ENCODE peak calls at places on chromosomes 6 and 20, in ten cellular contexts. Z is coronary artery, U is endodermal cell, G is keratinocyte, D is H1, E is neural progenitor cell, S is ascending aorta, X is AG04450, Q is IMR-90, I is upper lobe of left lung. Y is an unnamed sample.

GRCh38 chr6:45591306-45591705 is 213.6 kb upstream of the SUPT3H start:
- DNase-seq in Z (no peak), U (no peak), G (no peak), D (peak; percentile 17), E (no peak), S (no peak), X (no peak), Q (peak; percentile 32), I (no peak), Y (no peak)

GRCh38 chr6:101534386-101534785 is 140.9 kb downstream of the GRIK2 start:
- DNase-seq in Z (no peak), U (no peak), G (no peak), D (no peak), E (no peak), S (no peak), X (no peak), Q (peak; percentile 48), I (no peak), Y (no peak)

GRCh38 chr6:87736809-87737540 is 34.9 kb upstream of the AKIRIN2 start:
- DNase-seq in Z (no peak), U (no peak), G (no peak), D (no peak), E (no peak), S (no peak), X (no peak), Q (no peak), I (no peak), Y (no peak)

GRCh38 chr20:53057579-53057978 is 85.4 kb downstream of the TSHZ2 start:
- DNase-seq in Z (no peak), U (no peak), G (no peak), D (no peak), E (no peak), S (no peak), X (no peak), Q (no peak), I (no peak), Y (no peak)

GRCh38 chr20:17614176-17614811 is 44.4 kb downstream of the DSTN start:
- DNase-seq in Z (peak; percentile 92), U (peak; percentile 71), G (no peak), D (no peak), E (no peak), S (peak; percentile 84), X (no peak), Q (peak; percentile 31), I (no peak), Y (peak; percentile 14)

GRCh38 chr6:52232990-52233389 is 11.3 kb downstream of the IL17F start:
- DNase-seq in Z (no peak), U (no peak), G (no peak), D (no peak), E (no peak), S (no peak), X (no peak), Q (no peak), I (no peak), Y (no peak)

GRCh38 chr20:63858393-63859165 is 2.7 kb upstream of the ABHD16B start:
- DNase-seq in Z (no peak), U (peak; percentile 79), G (no peak), D (peak; percentile 67), E (peak; percentile 62), S (no peak), X (peak; percentile 33), Q (peak; percentile 59), I (no peak), Y (no peak)

GRCh38 chr6:168609026-168609685 is 168.2 kb downstream of the SMOC2 start:
- DNase-seq in Z (no peak), U (no peak), G (peak; percentile 32), D (peak; percentile 30), E (no peak), S (no peak), X (no peak), Q (no peak), I (no peak), Y (peak; percentile 58)

GRCh38 chr6:97240222-97240621 is 42.8 kb downstream of the MMS22L start:
- DNase-seq in Z (no peak), U (no peak), G (no peak), D (no peak), E (no peak), S (no peak), X (no peak), Q (peak; percentile 74), I (no peak), Y (peak; percentile 63)

GRCh38 chr6:72580281-72580940 is 41.5 kb upstream of the KCNQ5 start:
- DNase-seq in Z (no peak), U (peak; percentile 67), G (peak; percentile 17), D (no peak), E (peak; percentile 36), S (no peak), X (peak; percentile 49), Q (peak; percentile 88), I (no peak), Y (peak; percentile 75)

GRCh38 chr6:18387061-18387721 is at the start of gene RNF144B:
- DNase-seq in Z (peak; percentile 81), U (peak; percentile 93), G (peak; percentile 80), D (peak; percentile 82), E (peak; percentile 87), S (peak; percentile 87), X (no peak), Q (peak; percentile 61), I (peak; percentile 97), Y (peak; percentile 81)

GRCh38 chr20:16760431-16761304 is 12.5 kb downstream of the OTOR start:
- DNase-seq in Z (no peak), U (peak; percentile 59), G (no peak), D (no peak), E (no peak), S (no peak), X (no peak), Q (no peak), I (peak; percentile 60), Y (no peak)

GRCh38 chr6:56259682-56260081 is 12.3 kb upstream of the COL21A1 start:
- DNase-seq in Z (no peak), U (no peak), G (no peak), D (no peak), E (no peak), S (no peak), X (no peak), Q (peak; percentile 53), I (no peak), Y (peak; percentile 25)

GRCh38 chr6:31728767-31729514 is at the start of gene DDAH2:
- DNase-seq in Z (no peak), U (no peak), G (no peak), D (no peak), E (no peak), S (no peak), X (no peak), Q (no peak), I (no peak), Y (no peak)
- TF ChIP-seq CTCF in Z (peak; percentile 25), U (peak; percentile 78), G (peak; percentile 53), D (no peak), E (no peak), S (no peak), X (no peak), Q (no peak), I (peak; percentile 71), Y (peak; percentile 84)

GRCh38 chr6:166627875-166628849 is 1.1 kb upstream of the RPS6KA2 start:
- DNase-seq in Z (peak; percentile 83), U (peak; percentile 86), G (no peak), D (peak; percentile 78), E (peak; percentile 89), S (peak; percentile 86), X (no peak), Q (peak; percentile 55), I (peak; percentile 78), Y (no peak)
- H3K27ac ChIP-seq in Z (peak overlapping the region; percentile 86), U (peak overlapping the region; percentile 99), G (peak overlapping the region; percentile 42), D (no peak overlapping the region), E (peak overlapping the region; percentile 77), S (peak overlapping the region; percentile 90), X (peak overlapping the region; percentile 89), Q (peak overlapping the region; percentile 94), I (peak overlapping the region; percentile 88), Y (peak overlapping the region; percentile 94)

GRCh38 chr20:32019156-32019510 is 8.9 kb downstream of the CCM2L start:
- DNase-seq in Z (no peak), U (peak; percentile 91), G (no peak), D (peak; percentile 79), E (peak; percentile 82), S (no peak), X (no peak), Q (no peak), I (no peak), Y (peak; percentile 40)

GRCh38 chr20:32018269-32019155 is 8.3 kb downstream of the CCM2L start:
- DNase-seq in Z (no peak), U (peak; percentile 99), G (no peak), D (peak; percentile 99), E (peak; percentile 92), S (no peak), X (no peak), Q (no peak), I (peak; percentile 74), Y (peak; percentile 91)

GRCh38 chr20:32019563-32020463 is 9.6 kb downstream of the CCM2L start:
- DNase-seq in Z (no peak), U (no peak), G (no peak), D (no peak), E (no peak), S (no peak), X (no peak), Q (no peak), I (no peak), Y (no peak)

GRCh38 chr20:32021091-32021490 is 10.9 kb downstream of the CCM2L start:
- DNase-seq in Z (no peak), U (no peak), G (no peak), D (no peak), E (no peak), S (no peak), X (no peak), Q (no peak), I (no peak), Y (no peak)

GRCh38 chr20:32017711-32018251 is 7.5 kb downstream of the CCM2L start:
- DNase-seq in Z (no peak), U (peak; percentile 97), G (no peak), D (peak; percentile 85), E (peak; percentile 93), S (no peak), X (no peak), Q (no peak), I (peak; percentile 78), Y (peak; percentile 78)
- TF ChIP-seq CTCF in Z (no peak), U (peak; percentile 77), G (peak; percentile 64), D (peak; percentile 81), E (peak; percentile 53), S (no peak), X (no peak), Q (no peak), I (no peak), Y (peak; percentile 31)

DNA sequence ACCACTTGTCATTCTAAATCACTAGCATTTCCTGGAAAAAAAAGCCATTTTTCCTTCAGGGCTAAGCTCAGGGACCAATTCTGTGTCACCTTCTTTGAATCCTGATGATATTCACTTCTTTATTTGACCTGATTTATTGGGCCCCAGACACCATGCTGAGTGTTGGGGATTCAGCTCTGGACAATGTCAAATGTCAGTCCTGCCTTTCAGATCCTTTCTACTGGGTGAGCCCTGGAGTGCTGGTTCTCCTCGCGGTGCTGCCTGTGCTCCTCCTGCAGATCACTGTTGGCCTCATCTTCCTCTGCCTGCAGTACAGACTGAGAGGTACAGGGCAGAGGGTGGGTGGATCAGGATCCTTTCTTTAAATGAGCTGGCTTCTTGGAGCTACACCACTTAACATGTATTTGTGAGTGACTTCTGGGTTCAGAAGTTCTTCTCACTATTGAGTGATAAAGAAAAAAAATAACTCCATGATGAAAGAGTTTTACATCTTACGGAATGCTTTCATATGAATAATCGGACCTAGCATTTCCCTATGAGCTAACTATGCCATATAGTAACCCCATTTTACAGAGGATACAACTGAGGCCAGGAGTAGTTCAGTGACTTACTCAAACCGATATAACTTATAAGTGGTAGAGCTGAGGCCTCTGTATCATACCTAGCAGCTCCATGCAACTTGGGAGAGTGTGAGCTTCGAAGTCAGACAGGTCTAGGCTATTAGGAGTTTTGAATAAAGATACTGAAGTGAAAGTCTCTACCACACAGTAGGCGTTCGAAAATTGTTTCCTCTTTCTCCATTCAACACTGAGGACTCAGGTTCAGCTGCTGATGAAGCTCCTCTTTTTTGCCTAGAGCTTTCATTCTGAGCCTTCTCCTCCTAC is 9.3 kb downstream of the MOG start:
- DNase-seq in Z (no peak), U (peak; percentile 73), G (no peak), D (no peak), E (no peak), S (no peak), X (no peak), Q (no peak), I (no peak), Y (no peak)
- H3K27ac ChIP-seq in Z (no peak overlapping the region), U (no peak overlapping the region), G (no peak overlapping the region), D (peak overlapping the region; percentile 78), E (peak overlapping the region; percentile 75), S (no peak overlapping the region), X (no peak overlapping the region), Q (no peak overlapping the region), I (no peak overlapping the region), Y (no peak overlapping the region)